ENCODE peak calls at places on chromosomes 6 and 20, in five cellular contexts. One of them, this sample, is unnamed.
A peak's percentile ranks its signal among the peaks of the same experiment; 100 is the strongest.

GRCh38 chr6:45115696-45116095 is 212.4 kb upstream of the RUNX2 start:
- DNase-seq in body of pancreas: no peak
- DNase-seq in activated gamma-delta T cell: no peak
- DNase-seq in AG20443: peak; percentile 9
- DNase-seq in foreskin fibroblast: no peak
- DNase-seq in this sample: no peak

GRCh38 chr6:145147559-145147958 is 587.8 kb downstream of the EPM2A start:
- DNase-seq in AG20443: no peak
- DNase-seq in activated gamma-delta T cell: no peak
- DNase-seq in body of pancreas: no peak
- DNase-seq in foreskin fibroblast: peak; percentile 64
- DNase-seq in this sample: no peak

GRCh38 chr6:98877250-98877649 is 42.9 kb downstream of the POU3F2 start:
- DNase-seq in body of pancreas: no peak
- DNase-seq in AG20443: peak; percentile 9
- DNase-seq in activated gamma-delta T cell: no peak
- DNase-seq in foreskin fibroblast: no peak
- DNase-seq in this sample: no peak

GRCh38 chr6:124958759-124959354 is 3.4 kb upstream of the RNF217 start:
- DNase-seq in activated gamma-delta T cell: no peak
- DNase-seq in AG20443: no peak
- DNase-seq in body of pancreas: no peak
- DNase-seq in foreskin fibroblast: no peak
- DNase-seq in this sample: no peak

GRCh38 chr6:7006536-7007191 is 101.1 kb upstream of the RREB1 start:
- DNase-seq in body of pancreas: no peak
- DNase-seq in AG20443: no peak
- DNase-seq in activated gamma-delta T cell: no peak
- DNase-seq in foreskin fibroblast: no peak
- DNase-seq in this sample: no peak

GRCh38 chr6:82013561-82014275 is 233.8 kb downstream of the IBTK start:
- DNase-seq in AG20443: no peak
- DNase-seq in foreskin fibroblast: peak; percentile 85
- DNase-seq in activated gamma-delta T cell: no peak
- DNase-seq in body of pancreas: no peak
- DNase-seq in this sample: no peak

GRCh38 chr6:145836170-145836569 is 21.6 kb upstream of the FBXO30 start:
- DNase-seq in body of pancreas: no peak
- DNase-seq in foreskin fibroblast: peak; percentile 69
- DNase-seq in AG20443: peak; percentile 17
- DNase-seq in activated gamma-delta T cell: no peak
- DNase-seq in this sample: no peak

GRCh38 chr6:137767931-137768690 is 98.9 kb upstream of the TNFAIP3 start:
- DNase-seq in body of pancreas: no peak
- DNase-seq in activated gamma-delta T cell: no peak
- DNase-seq in foreskin fibroblast: peak; percentile 78
- DNase-seq in AG20443: no peak
- DNase-seq in this sample: no peak

GRCh38 chr6:107418118-107418517 is 41.2 kb downstream of the PDSS2 start:
- DNase-seq in foreskin fibroblast: peak; percentile 4
- DNase-seq in body of pancreas: no peak
- DNase-seq in AG20443: no peak
- DNase-seq in activated gamma-delta T cell: no peak
- DNase-seq in this sample: peak; percentile 48

GRCh38 chr6:168201799-168202198 is 117.8 kb downstream of the DACT2 start:
- DNase-seq in activated gamma-delta T cell: no peak
- DNase-seq in foreskin fibroblast: no peak
- DNase-seq in AG20443: no peak
- DNase-seq in body of pancreas: no peak
- DNase-seq in this sample: no peak

GRCh38 chr6:162364488-162364887 is 363.1 kb downstream of the PRKN start:
- DNase-seq in activated gamma-delta T cell: no peak
- DNase-seq in body of pancreas: no peak
- DNase-seq in foreskin fibroblast: no peak
- DNase-seq in AG20443: no peak
- DNase-seq in this sample: peak; percentile 20

GRCh38 chr6:138572200-138572875 is 73.0 kb upstream of the NHSL1 start:
- DNase-seq in foreskin fibroblast: peak; percentile 79
- DNase-seq in activated gamma-delta T cell: no peak
- DNase-seq in body of pancreas: peak; percentile 84
- DNase-seq in AG20443: peak; percentile 87
- DNase-seq in this sample: peak; percentile 82

GRCh38 chr20:10379761-10380160 is 54.3 kb downstream of the MKKS start:
- DNase-seq in foreskin fibroblast: no peak
- DNase-seq in body of pancreas: no peak
- DNase-seq in AG20443: no peak
- DNase-seq in activated gamma-delta T cell: no peak
- DNase-seq in this sample: peak; percentile 52

GRCh38 chr6:74248966-74249365 is 553.0 kb downstream of the CD109 start:
- DNase-seq in foreskin fibroblast: no peak
- DNase-seq in body of pancreas: no peak
- DNase-seq in activated gamma-delta T cell: no peak
- DNase-seq in AG20443: no peak
- DNase-seq in this sample: no peak

GRCh38 chr6:11432091-11432490 is 105.5 kb upstream of the TMEM170B start:
- DNase-seq in foreskin fibroblast: no peak
- DNase-seq in activated gamma-delta T cell: no peak
- DNase-seq in AG20443: no peak
- DNase-seq in body of pancreas: no peak
- DNase-seq in this sample: no peak

This sample was measured in NCI-H82.